ENCODE peak calls at places on chromosomes 7 and 10, in six cellular contexts. Z is prostate gland, A is foreskin keratinocyte, N is body of pancreas, W is coronary artery, U is GM23338. J is an unnamed sample.

GRCh38 chr7:28988818-28989595 is 30.9 kb upstream of the TRIL start:
- DNase-seq in Z (no peak), A (peak), N (peak), W (no peak), U (no peak), J (peak)

GRCh38 chr7:131459256-131459655 is 97.2 kb downstream of the PODXL start:
- DNase-seq in Z (no peak), A (peak), N (no peak), W (no peak), U (no peak), J (no peak)

GRCh38 chr7:1818581-1819200 is 148.6 kb downstream of the ELFN1 start:
- DNase-seq in Z (no peak), A (no peak), N (no peak), W (peak), U (no peak), J (no peak)

GRCh38 chr7:101099969-101100781 is 14.9 kb downstream of the TRIM56 start:
- DNase-seq in Z (peak), A (peak), N (peak), W (peak), U (peak), J (peak)

GRCh38 chr7:142438235-142438922 is 180.5 kb upstream of the PRSS58 start:
- DNase-seq in Z (no peak), A (no peak), N (peak), W (no peak), U (peak), J (no peak)

GRCh38 chr7:148944935-148945934 is 61.1 kb upstream of the EZH2 start:
- DNase-seq in Z (no peak), A (no peak), N (no peak), W (no peak), U (no peak), J (no peak)

GRCh38 chr7:70426249-70426880 is 705.6 kb upstream of the GALNT17 start:
- DNase-seq in Z (no peak), A (no peak), N (no peak), W (no peak), U (no peak), J (no peak)

GRCh38 chr10:34615770-34616169 is 199.3 kb downstream of the PARD3 start:
- DNase-seq in Z (no peak), A (no peak), N (no peak), W (no peak), U (no peak), J (no peak)

GRCh38 chr7:95676691-95677090 is 80.4 kb upstream of the PDK4 start:
- DNase-seq in Z (no peak), A (no peak), N (no peak), W (no peak), U (no peak), J (no peak)

GRCh38 chr7:38731195-38731594 is 100.0 kb upstream of the AMPH start:
- DNase-seq in Z (no peak), A (peak), N (no peak), W (no peak), U (no peak), J (no peak)

GRCh38 chr10:65219444-65219843 is 1698.2 kb downstream of the REEP3 start:
- DNase-seq in Z (no peak), A (no peak), N (no peak), W (no peak), U (no peak), J (no peak)

GRCh38 chr10:11003739-11004515 is 13.7 kb upstream of the CELF2 start:
- DNase-seq in Z (no peak), A (no peak), N (no peak), W (no peak), U (no peak), J (no peak)

GRCh38 chr10:60434418-60435046 is 44.9 kb upstream of the ANK3 start:
- DNase-seq in Z (peak), A (no peak), N (peak), W (no peak), U (peak), J (peak)

GRCh38 chr10:6619663-6620062 is 39.6 kb upstream of the PRKCQ start:
- DNase-seq in Z (no peak), A (no peak), N (no peak), W (no peak), U (no peak), J (peak)

GRCh38 chr10:18438356-18439126 is 212.8 kb downstream of the NSUN6 start:
- DNase-seq in Z (no peak), A (no peak), N (no peak), W (no peak), U (no peak), J (no peak)

GRCh38 chr10:77560052-77560451 is 77.6 kb downstream of the KCNMA1 start:
- DNase-seq in Z (no peak), A (no peak), N (no peak), W (no peak), U (no peak), J (no peak)

GRCh38 chr10:43594944-43595589 is 11.2 kb upstream of the ZNF485 start:
- DNase-seq in Z (no peak), A (no peak), N (peak), W (no peak), U (no peak), J (no peak)

GRCh38 chr10:93491589-93492121 is 4.8 kb upstream of the CEP55 start:
- DNase-seq in Z (no peak), A (no peak), N (no peak), W (no peak), U (no peak), J (no peak)

GRCh38 chr10:5450605-5451384 is 38.4 kb downstream of the NET1 start:
- DNase-seq in Z (no peak), A (no peak), N (no peak), W (no peak), U (no peak), J (no peak)

GRCh38 chr7:129784437-129784782 is 168.3 kb downstream of the UBE2H start:
- DNase-seq in Z (no peak), A (no peak), N (no peak), W (no peak), U (no peak), J (no peak)

GRCh38 chr7:106358103-106358663 is 73.4 kb upstream of the NAMPT start:
- DNase-seq in Z (no peak), A (no peak), N (no peak), W (no peak), U (no peak), J (no peak)

GRCh38 chr10:132469197-132469942 is 68.2 kb upstream of the INPP5A start:
- DNase-seq in Z (no peak), A (no peak), N (peak), W (no peak), U (no peak), J (peak)

GRCh38 chr10:125023862-125024495 is 82.1 kb downstream of the ZRANB1 start:
- DNase-seq in Z (peak), A (no peak), N (peak), W (no peak), U (no peak), J (peak)

GRCh38 chr7:113831509-113831908 is 87.3 kb downstream of the PPP1R3A start:
- DNase-seq in Z (no peak), A (no peak), N (no peak), W (no peak), U (peak), J (no peak)

GRCh38 chr7:158280467-158281154 is 307.0 kb downstream of the PTPRN2 start:
- DNase-seq in Z (no peak), A (no peak), N (no peak), W (peak), U (no peak), J (no peak)

GRCh38 chr7:16563281-16564022 is 36.8 kb downstream of the LRRC72 start:
- DNase-seq in Z (no peak), A (peak), N (no peak), W (no peak), U (no peak), J (no peak)

DNA sequence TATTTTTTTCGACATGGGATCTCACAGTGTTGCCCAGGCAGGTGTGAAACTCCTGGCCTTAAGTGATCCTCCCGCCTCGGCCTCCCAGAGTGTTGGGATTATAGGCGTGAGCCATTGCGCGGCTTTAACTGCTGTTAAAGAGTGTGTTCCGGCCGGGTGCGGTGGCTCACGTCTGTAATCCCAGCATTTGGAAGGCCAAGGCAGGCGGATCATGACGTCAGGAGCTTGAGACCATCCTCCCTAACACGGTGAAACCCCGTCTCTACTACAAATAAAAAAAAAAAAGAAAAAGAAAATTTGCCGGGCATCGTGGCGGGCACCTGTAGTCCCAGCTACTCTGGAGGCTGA is 1.1 kb downstream of the RABGEF1 start:
- DNase-seq in Z (no peak), A (peak), N (peak), W (no peak), U (no peak), J (peak)
- H3K27ac ChIP-seq in Z (peak), A (peak), N (peak), W (peak), U (no peak), J (peak)

DNA sequence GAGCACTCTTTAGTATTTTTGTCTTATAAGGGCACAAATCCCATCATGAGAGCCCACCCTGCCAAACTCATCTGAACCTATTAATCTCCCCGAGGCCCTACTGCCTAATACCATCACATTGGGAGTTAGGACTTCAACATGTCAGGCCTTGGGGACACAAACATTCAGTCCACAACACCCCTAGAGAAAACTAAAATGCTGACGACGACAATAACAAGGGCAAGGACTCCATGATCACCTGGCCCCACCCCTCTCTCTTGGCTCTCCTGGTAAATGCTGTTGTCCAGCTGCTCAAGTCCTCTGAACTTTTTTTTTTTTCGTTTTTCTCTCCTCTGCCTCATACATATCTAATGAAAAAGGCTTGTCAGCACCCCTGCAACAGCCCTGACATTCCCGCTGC is 118.8 kb upstream of the MKI67 start:
- DNase-seq in Z (no peak), A (no peak), N (no peak), W (no peak), U (no peak), J (no peak)
- H3K27ac ChIP-seq in Z (no peak), A (no peak), N (no peak), W (no peak), U (no peak), J (no peak)

GRCh38 chr10:102783541-102783930 is 39.8 kb downstream of the WBP1L start:
- DNase-seq in Z (no peak), A (no peak), N (no peak), W (no peak), U (no peak), J (no peak)
- H3K27ac ChIP-seq in Z (peak), A (peak), N (peak), W (peak), U (no peak), J (peak)

DNA sequence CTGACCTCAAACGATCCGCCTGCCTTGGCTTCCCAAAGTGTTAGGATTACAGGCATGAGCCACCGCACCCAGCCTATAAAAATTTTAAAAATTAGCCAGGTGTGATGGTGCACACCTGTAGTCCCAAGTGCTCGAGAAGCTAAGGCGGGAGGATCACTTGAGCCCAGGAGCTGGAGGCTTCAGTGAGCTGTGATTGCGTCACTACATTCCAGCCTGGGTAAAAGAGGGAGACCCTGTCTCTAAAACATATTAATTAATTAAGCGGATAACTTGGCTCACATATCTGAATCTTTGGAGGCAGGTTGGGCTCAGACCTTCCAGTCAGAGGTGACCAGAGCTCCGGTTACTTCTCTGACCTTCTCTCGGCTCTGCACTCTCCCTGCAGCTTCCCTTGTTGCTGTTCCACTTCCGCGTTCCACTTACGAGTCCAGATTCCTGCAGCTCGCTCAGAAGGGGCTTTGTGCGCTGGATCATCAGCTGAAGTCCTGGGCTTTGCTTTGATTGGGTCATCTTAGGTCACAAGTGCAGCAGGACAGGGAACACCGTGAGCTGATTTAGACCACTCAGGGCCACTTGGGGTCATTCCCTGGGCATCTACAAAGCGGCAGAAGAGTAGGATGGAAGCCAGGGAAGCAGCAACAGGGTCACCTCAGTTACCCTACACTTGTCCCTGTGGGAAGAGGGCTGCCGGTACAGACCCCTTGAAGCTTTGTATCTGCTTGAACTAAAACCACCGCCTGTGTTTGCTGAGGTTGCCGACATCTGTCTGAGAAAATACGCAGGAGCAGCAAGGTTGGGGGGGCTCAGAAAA is 2.0 kb upstream of the ARPC1B start:
- DNase-seq in Z (no peak), A (no peak), N (peak), W (no peak), U (peak), J (no peak)
- H3K27ac ChIP-seq in Z (no peak), A (no peak), N (peak), W (peak), U (no peak), J (peak)

DNA sequence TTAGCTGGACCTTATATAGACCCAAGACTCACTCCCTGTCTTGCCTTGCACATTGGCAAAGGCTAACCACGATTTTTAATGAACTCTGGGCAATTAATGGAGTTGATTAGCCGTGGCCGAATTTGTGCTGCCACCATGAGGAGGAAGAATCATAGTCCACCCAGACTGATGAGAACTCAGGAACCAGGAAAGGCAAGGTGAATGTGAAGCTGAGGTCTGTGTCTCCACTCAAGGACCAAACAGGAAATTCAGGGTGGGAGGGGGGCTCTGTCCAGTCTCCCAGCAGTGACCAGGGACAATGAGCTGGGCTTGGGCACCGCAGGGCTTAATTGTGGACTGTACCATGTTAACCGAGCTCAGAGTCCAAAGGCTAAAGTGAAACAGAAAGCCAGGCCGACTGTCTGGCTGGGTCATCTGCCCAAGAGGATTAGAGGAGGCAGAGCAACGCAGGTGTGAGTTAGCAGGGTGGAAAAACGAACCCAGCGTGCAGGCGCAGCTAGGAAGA is 127.0 kb upstream of the JCAD start:
- DNase-seq in Z (no peak), A (no peak), N (peak), W (no peak), U (peak), J (no peak)
- H3K27ac ChIP-seq in Z (peak), A (no peak), N (peak), W (peak), U (no peak), J (peak)

GRCh38 chr7:49089717-49090116 is 165.4 kb downstream of the CDC14C start:
- DNase-seq in Z (no peak), A (no peak), N (no peak), W (no peak), U (peak), J (no peak)
- H3K27ac ChIP-seq in Z (no peak), A (no peak), N (no peak), W (no peak), U (peak), J (no peak)

DNA sequence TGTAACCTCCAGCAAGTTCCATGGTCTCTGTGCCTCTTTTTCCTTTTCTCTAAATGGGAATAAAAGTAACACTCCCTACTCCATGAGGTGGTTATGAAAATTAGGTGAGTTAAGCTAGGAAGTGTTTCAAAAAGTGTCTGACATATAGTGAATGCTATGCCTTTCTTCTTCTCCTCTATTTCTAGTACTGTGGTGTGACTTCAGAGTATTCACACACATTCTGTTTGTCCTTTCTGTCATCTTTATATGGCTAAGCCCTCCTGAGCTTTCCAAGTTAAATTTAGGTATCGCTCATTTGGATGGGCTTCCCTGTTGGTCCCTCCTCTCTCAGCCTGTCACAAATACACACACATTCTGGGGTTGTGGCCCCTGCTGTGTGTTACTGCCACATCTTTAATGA is 229.7 kb downstream of the EXOC4 start:
- DNase-seq in Z (no peak), A (no peak), N (no peak), W (no peak), U (no peak), J (no peak)
- H3K27ac ChIP-seq in Z (no peak), A (no peak), N (no peak), W (no peak), U (no peak), J (no peak)

GRCh38 chr7:47497367-47498096 is 84.4 kb downstream of the TNS3 start:
- DNase-seq in Z (no peak), A (no peak), N (no peak), W (no peak), U (no peak), J (no peak)
- H3K27ac ChIP-seq in Z (no peak), A (no peak), N (peak), W (peak), U (no peak), J (peak)

DNA sequence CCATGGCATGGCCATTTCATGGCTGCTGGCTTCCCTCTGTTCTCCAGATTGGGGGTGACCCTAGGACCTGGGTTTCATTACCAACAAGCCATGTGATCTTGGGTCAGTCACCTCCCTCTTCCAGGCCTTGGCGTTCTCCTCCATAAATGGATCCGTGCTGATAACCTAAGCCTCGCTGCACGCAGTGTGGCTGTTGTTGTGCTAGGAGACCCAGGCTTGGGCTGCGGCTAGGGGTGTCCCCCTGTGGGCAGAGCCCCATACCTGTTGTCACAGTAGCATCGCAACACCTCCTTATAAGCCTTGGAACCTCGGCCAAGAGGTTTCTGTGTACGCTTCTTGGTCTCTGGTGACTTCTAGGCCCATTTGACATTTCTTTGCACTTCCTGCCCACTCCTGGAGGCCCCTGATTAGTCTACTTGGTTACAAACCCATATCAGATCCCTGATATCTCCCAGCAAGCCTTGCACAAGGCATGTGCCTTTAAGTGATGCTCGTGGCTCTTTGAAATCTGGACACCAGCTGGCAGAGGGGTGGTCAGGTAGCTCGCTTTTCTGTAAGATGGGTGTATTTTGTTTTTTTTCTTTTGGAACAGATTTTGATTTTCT is 23.6 kb downstream of the ZMIZ1 start:
- DNase-seq in Z (no peak), A (no peak), N (no peak), W (no peak), U (no peak), J (no peak)
- H3K27ac ChIP-seq in Z (no peak), A (no peak), N (peak), W (peak), U (no peak), J (peak)

DNA sequence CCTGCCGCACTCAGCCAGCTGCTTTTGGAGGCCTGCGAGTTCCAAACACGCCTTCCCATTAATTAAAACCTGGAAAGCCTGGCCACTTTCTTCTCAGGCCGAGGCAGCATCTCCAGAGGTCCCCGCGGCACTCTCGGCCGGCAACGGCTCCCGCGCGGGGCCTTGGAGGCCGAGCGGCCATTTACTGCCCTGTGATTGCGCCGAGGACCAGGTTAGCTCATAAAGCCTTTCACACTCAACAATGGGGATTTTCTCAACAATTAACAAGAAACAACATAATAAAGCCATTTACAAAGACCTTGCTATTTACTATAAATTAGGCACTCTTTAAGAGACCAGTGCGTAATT is 16.5 kb downstream of the SKIDA1 start:
- DNase-seq in Z (no peak), A (no peak), N (no peak), W (no peak), U (peak), J (no peak)
- H3K27ac ChIP-seq in Z (no peak), A (no peak), N (no peak), W (no peak), U (peak), J (peak)

J was measured in uterus.